ENCODE peak calls at places on chromosomes 13 and 19, in nine cellular contexts. S, P, J, Y, H, A, R, G and C are unnamed samples.

GRCh38 chr19:49085868-49086232 is 599 bp downstream of the SNRNP70 start:
- DNase-seq in J (no peak), H (no peak), R (no peak), S (no peak), P (no peak), G (no peak), A (no peak), Y (no peak), C (no peak)

GRCh38 chr19:10269333-10270179 is 1.4 kb upstream of the ICAM1 start:
- DNase-seq in Y (peak; percentile 90), P (peak; percentile 40), G (peak; percentile 69), J (no peak), A (peak; percentile 81), R (peak; percentile 11), H (peak; percentile 18), S (peak; percentile 70), C (no peak)

GRCh38 chr19:14183741-14184395 is 22.1 kb downstream of the ADGRL1 start:
- DNase-seq in S (no peak), Y (no peak), P (no peak), J (no peak), G (no peak), A (no peak), H (no peak), R (no peak), C (no peak)

GRCh38 chr19:8004723-8005513 is 523 bp downstream of the ELAVL1 start:
- DNase-seq in P (no peak), A (no peak), J (no peak), H (no peak), S (no peak), R (no peak), G (no peak), Y (no peak), C (no peak)

GRCh38 chr13:52450012-52450792 is at the start of gene VPS36:
- DNase-seq in J (peak; percentile 55), P (peak; percentile 67), A (peak; percentile 91), R (peak; percentile 85), Y (peak; percentile 97), H (peak; percentile 83), G (peak; percentile 96), S (peak; percentile 95), C (peak; percentile 84)

GRCh38 chr19:33868076-33868735 is 71.5 kb downstream of the KCTD15 start:
- DNase-seq in S (no peak), Y (no peak), G (no peak), H (no peak), A (no peak), R (no peak), P (no peak), J (no peak), C (no peak)

GRCh38 chr13:80164451-80164850 is 176.5 kb downstream of the SPRY2 start:
- DNase-seq in P (no peak), R (no peak), S (no peak), J (no peak), A (no peak), G (no peak), Y (no peak), H (no peak), C (no peak)

GRCh38 chr13:61592489-61592888 is 176.8 kb upstream of the PCDH20 start:
- DNase-seq in G (no peak), Y (no peak), P (no peak), J (no peak), S (no peak), R (no peak), A (no peak), H (no peak), C (no peak)

GRCh38 chr13:40259899-40260298 is 406.5 kb downstream of the FOXO1 start:
- DNase-seq in G (no peak), H (no peak), R (no peak), A (no peak), J (no peak), P (no peak), S (no peak), Y (no peak), C (no peak)

GRCh38 chr19:19098084-19098702 is 34.4 kb downstream of the SLC25A42 start:
- DNase-seq in A (no peak), Y (no peak), S (peak; percentile 76), R (no peak), G (no peak), P (no peak), H (no peak), J (no peak), C (no peak)

GRCh38 chr19:14325863-14326262 is 55.4 kb upstream of the ADGRE5 start:
- DNase-seq in Y (no peak), G (no peak), A (no peak), H (no peak), R (no peak), P (no peak), J (no peak), S (no peak), C (no peak)

GRCh38 chr13:27975579-27976361 is 6.7 kb upstream of the CDX2 start:
- DNase-seq in R (no peak), P (no peak), A (no peak), S (peak; percentile 71), H (no peak), Y (no peak), G (no peak), J (no peak), C (no peak)

GRCh38 chr13:41652735-41653361 is 195.5 kb downstream of the RGCC start:
- DNase-seq in G (peak; percentile 12), H (no peak), P (no peak), S (peak; percentile 14), A (no peak), Y (peak; percentile 5), R (no peak), J (peak; percentile 68), C (no peak)

GRCh38 chr13:21478881-21479808 is 20.0 kb upstream of the ZDHHC20 start:
- DNase-seq in A (peak; percentile 39), J (no peak), G (peak; percentile 65), R (no peak), S (peak; percentile 81), P (no peak), Y (no peak), H (no peak), C (peak; percentile 44)

GRCh38 chr13:98332222-98332621 is 155.2 kb upstream of the RNF113B start:
- DNase-seq in P (no peak), A (no peak), J (no peak), S (no peak), G (no peak), H (no peak), R (no peak), Y (no peak), C (no peak)

GRCh38 chr19:2551172-2551863 is 75.4 kb downstream of the GADD45B start:
- DNase-seq in H (no peak), P (no peak), A (no peak), R (no peak), G (no peak), S (no peak), Y (no peak), J (no peak), C (no peak)

GRCh38 chr19:44841255-44841654 is 4.8 kb upstream of the NECTIN2 start:
- DNase-seq in A (no peak), P (no peak), H (no peak), G (no peak), R (no peak), S (no peak), Y (no peak), J (no peak), C (no peak)

GRCh38 chr13:71831716-71832115 is 35.3 kb downstream of the DACH1 start:
- DNase-seq in A (no peak), P (no peak), R (no peak), S (no peak), H (no peak), G (peak; percentile 42), J (no peak), Y (no peak), C (no peak)

GRCh38 chr13:112892759-112893569 is 76.0 kb upstream of the MCF2L start:
- DNase-seq in G (peak; percentile 18), R (no peak), A (no peak), Y (no peak), S (peak; percentile 52), J (no peak), P (no peak), H (no peak), C (no peak)